ENCODE peak calls at places on chromosomes 12 and 14, in four cellular contexts. One of them, this sample, is unnamed.

GRCh38 chr14:73752297-73752992 is 38.3 kb upstream of the PNMA1 start:
- DNase-seq in AG09319: no peak
- DNase-seq in central memory CD8-positive, alpha-beta T cell: no peak
- DNase-seq in Caki2: no peak
- DNase-seq in this sample: no peak

GRCh38 chr14:106070242-106070641 is 543.9 kb downstream of the TMEM121 start:
- DNase-seq in Caki2: no peak
- DNase-seq in AG09319: no peak
- DNase-seq in central memory CD8-positive, alpha-beta T cell: no peak
- DNase-seq in this sample: no peak

GRCh38 chr14:99995700-99996356 is 69.4 kb upstream of the EVL start:
- DNase-seq in Caki2: peak
- DNase-seq in AG09319: no peak
- DNase-seq in central memory CD8-positive, alpha-beta T cell: peak
- DNase-seq in this sample: peak

GRCh38 chr12:122835693-122836026 is 403 bp downstream of the HIP1R start:
- DNase-seq in AG09319: no peak
- DNase-seq in Caki2: no peak
- DNase-seq in central memory CD8-positive, alpha-beta T cell: no peak
- DNase-seq in this sample: no peak

GRCh38 chr12:78562358-78563205 is 302.0 kb upstream of the SYT1 start:
- DNase-seq in Caki2: peak
- DNase-seq in central memory CD8-positive, alpha-beta T cell: no peak
- DNase-seq in AG09319: no peak
- DNase-seq in this sample: no peak

GRCh38 chr14:102362084-102362483 is 606 bp downstream of the CINP start:
- DNase-seq in AG09319: no peak
- DNase-seq in Caki2: no peak
- DNase-seq in central memory CD8-positive, alpha-beta T cell: no peak
- DNase-seq in this sample: peak

GRCh38 chr14:91947196-91948184 is at the start of gene FBLN5:
- DNase-seq in Caki2: no peak
- DNase-seq in AG09319: peak
- DNase-seq in central memory CD8-positive, alpha-beta T cell: no peak
- DNase-seq in this sample: no peak

GRCh38 chr14:40053396-40053795 is 621.2 kb upstream of the FBXO33 start:
- DNase-seq in central memory CD8-positive, alpha-beta T cell: no peak
- DNase-seq in AG09319: no peak
- DNase-seq in Caki2: no peak
- DNase-seq in this sample: no peak

GRCh38 chr12:12221560-12221959 is 45.3 kb downstream of the LRP6 start:
- DNase-seq in Caki2: peak
- DNase-seq in AG09319: no peak
- DNase-seq in central memory CD8-positive, alpha-beta T cell: no peak
- DNase-seq in this sample: no peak

GRCh38 chr12:108642269-108642870 is 8.7 kb upstream of the SELPLG start:
- DNase-seq in Caki2: no peak
- DNase-seq in central memory CD8-positive, alpha-beta T cell: no peak
- DNase-seq in AG09319: no peak
- DNase-seq in this sample: no peak

GRCh38 chr12:121223283-121223946 is 13.5 kb downstream of the P2RX4 start:
- DNase-seq in central memory CD8-positive, alpha-beta T cell: peak
- DNase-seq in AG09319: no peak
- DNase-seq in Caki2: peak
- DNase-seq in this sample: peak

GRCh38 chr14:37697489-37698121 is 102.2 kb downstream of the TTC6 start:
- DNase-seq in central memory CD8-positive, alpha-beta T cell: no peak
- DNase-seq in AG09319: no peak
- DNase-seq in Caki2: peak
- DNase-seq in this sample: no peak